ENCODE peak calls at places on chromosome 19, in five cellular contexts. X, O, E, F and Q are unnamed samples.
A peak's percentile ranks its signal among the peaks of the same experiment; 100 is the strongest.

GRCh38 chr19:29329460-29330134 is 116.6 kb upstream of the UQCRFS1 start:
- DNase-seq in O (peak; percentile 81), X (peak; percentile 54), E (no peak), F (no peak), Q (peak; percentile 83)

GRCh38 chr19:31334101-31334848 is 15.0 kb downstream of the TSHZ3 start:
- DNase-seq in O (no peak), E (peak; percentile 74), F (no peak), X (no peak), Q (no peak)

GRCh38 chr19:56750658-56751057 is 79.1 kb upstream of the ZNF835 start:
- DNase-seq in F (no peak), O (no peak), E (no peak), X (no peak), Q (no peak)

GRCh38 chr19:44657211-44657921 is 13.7 kb downstream of the PVR start:
- DNase-seq in F (peak; percentile 46), X (peak; percentile 61), O (peak; percentile 86), E (peak; percentile 68), Q (peak; percentile 88)

GRCh38 chr19:15014579-15014978 is 34.7 kb upstream of the CASP14 start:
- DNase-seq in E (no peak), F (no peak), O (peak; percentile 39), X (no peak), Q (peak; percentile 1)

GRCh38 chr19:43207991-43208390 is 2.6 kb upstream of the PSG4 start:
- DNase-seq in E (no peak), O (no peak), F (no peak), X (no peak), Q (no peak)

GRCh38 chr19:18460313-18460712 is 22.4 kb upstream of the ISYNA1 start:
- DNase-seq in E (peak; percentile 86), F (peak; percentile 97), X (no peak), O (no peak), Q (no peak)

GRCh38 chr19:31770220-31770619 is 421.0 kb upstream of the TSHZ3 start:
- DNase-seq in E (no peak), F (no peak), X (no peak), O (no peak), Q (no peak)

GRCh38 chr19:46579286-46579944 is 21.7 kb upstream of the CALM3 start:
- DNase-seq in O (peak; percentile 54), F (no peak), E (no peak), X (peak; percentile 14), Q (peak; percentile 59)

GRCh38 chr19:32406161-32407003 is 812 bp downstream of the DPY19L3 start:
- DNase-seq in E (no peak), O (no peak), X (no peak), F (peak; percentile 40), Q (no peak)

DNA sequence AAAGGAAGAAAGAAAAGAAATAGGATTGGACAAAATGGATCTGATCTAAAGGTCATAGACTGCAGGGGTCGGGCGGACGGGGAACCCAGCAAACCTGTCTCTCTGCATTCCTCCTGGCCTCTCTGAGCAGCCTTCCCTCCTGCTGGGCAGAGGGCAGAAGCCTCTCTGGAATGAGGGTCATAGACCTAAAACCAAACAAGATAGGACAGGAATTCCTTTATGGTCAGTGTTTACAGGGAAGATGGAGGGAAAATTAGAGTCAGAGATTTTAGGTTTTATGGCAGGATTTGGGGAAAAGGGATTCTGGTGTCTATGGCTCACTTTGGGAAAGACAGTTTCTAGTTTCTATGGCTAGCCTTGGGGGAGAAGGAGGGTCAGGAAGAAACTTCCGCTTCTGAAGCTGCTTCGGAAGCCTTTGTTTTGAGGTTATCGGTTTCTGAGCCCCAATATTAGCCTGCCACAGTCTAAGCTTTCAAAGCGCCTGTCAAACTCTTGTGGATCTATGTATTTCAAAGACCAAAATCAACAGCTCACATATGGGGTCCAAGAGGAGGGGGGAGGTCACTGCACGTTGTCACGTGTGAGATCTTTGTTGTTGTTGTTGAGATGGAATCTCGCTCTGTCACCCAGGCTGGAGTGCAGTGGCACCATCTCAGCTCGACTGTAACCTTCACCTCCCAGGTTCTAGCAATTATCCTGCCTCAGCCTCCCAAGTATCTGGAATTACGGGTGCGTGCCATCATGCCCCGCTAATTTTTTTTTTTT is 18.9 kb upstream of the DPRX start:
- DNase-seq in O (peak; percentile 89), X (no peak), E (no peak), F (peak; percentile 97), Q (peak; percentile 97)
- H3K18ac ChIP-seq in O (peak overlapping the region; percentile 55), X (no peak overlapping the region), E (no peak overlapping the region), F (peak overlapping the region; percentile 94), Q (no peak overlapping the region)

GRCh38 chr19:47848871-47849473 is 10.1 kb upstream of the TPRX2 start:
- DNase-seq in O (peak; percentile 79), E (no peak), X (peak; percentile 80), F (no peak), Q (peak; percentile 90)
- H3K18ac ChIP-seq in O (peak overlapping the region; percentile 36), E (no peak overlapping the region), X (peak overlapping the region; percentile 49), F (no peak overlapping the region), Q (no peak overlapping the region)

GRCh38 chr19:38304352-38304865 is 358 bp downstream of the C19orf33 start:
- DNase-seq in X (no peak), O (no peak), F (no peak), E (no peak), Q (peak; percentile 19)

GRCh38 chr19:38293281-38293680 is 10.8 kb upstream of the C19orf33 start:
- DNase-seq in O (no peak), X (no peak), F (no peak), E (no peak), Q (no peak)

GRCh38 chr19:38303517-38304351 is at the start of gene C19orf33:
- DNase-seq in E (no peak), F (peak; percentile 55), O (peak; percentile 85), X (no peak), Q (peak; percentile 71)

GRCh38 chr19:38294090-38294489 is 10.0 kb upstream of the C19orf33 start:
- DNase-seq in X (no peak), O (no peak), E (no peak), F (no peak), Q (no peak)

DNA sequence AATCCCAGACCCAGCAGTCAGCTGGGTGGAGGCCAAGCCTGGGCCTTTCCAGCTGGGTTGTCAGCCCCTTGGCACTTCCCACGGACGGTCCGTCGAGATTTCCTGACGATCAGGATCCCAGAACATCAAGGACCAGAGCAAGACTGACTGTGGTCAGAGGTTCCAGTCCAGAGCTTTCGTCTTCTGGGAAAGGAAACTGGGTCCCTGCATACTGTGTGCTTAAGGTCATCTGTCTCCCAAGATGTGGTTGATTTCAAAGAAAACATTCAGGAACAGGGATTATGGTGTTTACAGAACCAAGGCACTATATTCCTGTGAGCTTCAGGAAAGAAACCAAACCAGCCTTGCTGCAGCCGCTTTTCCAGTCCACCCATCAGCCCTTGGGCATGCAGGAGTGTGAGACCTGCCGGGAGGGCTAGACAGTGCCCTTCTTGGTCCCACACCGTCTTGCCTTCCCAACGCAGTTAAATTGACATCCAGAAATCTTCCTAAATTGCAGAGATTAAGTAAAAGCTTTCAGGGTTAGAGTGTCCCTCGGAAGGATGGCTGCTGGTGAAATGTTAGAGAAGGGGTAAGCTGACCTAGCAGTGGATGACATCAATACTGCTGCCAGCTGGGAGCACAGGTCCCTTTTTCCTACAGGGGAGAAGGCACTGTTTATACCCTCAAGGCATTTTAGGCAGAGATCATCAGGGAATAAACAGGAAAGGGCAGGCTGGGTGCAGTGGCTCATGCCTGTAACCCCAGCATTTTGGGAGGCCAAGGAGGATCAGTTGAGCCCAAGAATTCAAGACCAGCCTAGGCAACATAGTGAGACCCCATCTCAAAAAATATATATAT is 5.0 kb upstream of the C19orf33 start:
- DNase-seq in O (no peak), E (peak; percentile 64), F (no peak), X (no peak), Q (no peak)
- H3K18ac ChIP-seq in O (no peak overlapping the region), E (peak overlapping the region; percentile 18), F (no peak overlapping the region), X (no peak overlapping the region), Q (no peak overlapping the region)

DNA sequence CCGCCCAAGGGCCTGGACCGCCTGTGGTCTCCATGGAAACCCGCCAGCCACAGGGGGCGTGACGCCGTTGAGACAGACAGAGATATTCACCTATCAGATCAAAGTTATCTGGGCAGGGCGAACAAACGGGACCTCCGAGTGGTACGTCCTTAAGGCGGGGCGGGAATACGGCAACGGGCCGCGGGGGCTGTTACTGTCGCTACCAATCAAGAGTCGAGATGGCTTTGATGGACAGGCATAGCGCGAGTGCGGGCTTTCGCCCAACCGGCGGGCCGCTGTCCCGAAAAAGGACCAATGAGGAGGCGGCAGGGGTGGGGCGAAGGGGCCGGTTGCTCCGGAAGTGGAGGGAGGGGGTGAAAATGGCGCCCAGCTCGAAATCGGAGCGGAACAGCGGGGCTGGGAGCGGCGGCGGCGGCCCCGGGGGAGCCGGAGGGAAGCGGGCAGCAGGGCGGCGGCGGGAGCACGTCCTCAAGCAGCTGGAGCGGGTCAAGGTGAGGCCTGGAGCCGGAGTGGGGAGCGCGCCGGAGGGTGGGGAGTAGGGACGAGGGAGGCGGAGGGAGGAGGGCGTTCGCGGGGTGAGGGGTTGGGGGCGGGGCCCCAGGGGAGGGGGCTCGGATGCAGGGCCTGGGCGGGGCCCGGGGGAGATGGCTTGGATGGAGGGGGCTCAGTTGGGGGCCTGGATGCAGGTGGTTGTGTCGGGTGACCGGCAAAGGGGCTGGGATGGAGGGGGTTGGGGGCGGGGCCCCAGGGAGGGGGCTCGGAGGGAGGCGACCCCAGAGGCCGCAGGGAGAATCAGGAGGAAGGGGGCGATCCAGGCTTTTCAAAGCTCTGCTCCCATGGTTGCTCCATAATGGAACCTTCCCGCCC is at the start of gene DCAF15:
- DNase-seq in E (peak; percentile 99), F (peak; percentile 100), X (peak; percentile 99), O (peak; percentile 100), Q (peak; percentile 100)
- H3K18ac ChIP-seq in E (no peak within 1 kb of the TSS), F (peak within 1 kb of the TSS; percentile 100), X (peak within 1 kb of the TSS; percentile 100), O (peak within 1 kb of the TSS; percentile 100), Q (peak within 1 kb of the TSS; percentile 88)

DNA sequence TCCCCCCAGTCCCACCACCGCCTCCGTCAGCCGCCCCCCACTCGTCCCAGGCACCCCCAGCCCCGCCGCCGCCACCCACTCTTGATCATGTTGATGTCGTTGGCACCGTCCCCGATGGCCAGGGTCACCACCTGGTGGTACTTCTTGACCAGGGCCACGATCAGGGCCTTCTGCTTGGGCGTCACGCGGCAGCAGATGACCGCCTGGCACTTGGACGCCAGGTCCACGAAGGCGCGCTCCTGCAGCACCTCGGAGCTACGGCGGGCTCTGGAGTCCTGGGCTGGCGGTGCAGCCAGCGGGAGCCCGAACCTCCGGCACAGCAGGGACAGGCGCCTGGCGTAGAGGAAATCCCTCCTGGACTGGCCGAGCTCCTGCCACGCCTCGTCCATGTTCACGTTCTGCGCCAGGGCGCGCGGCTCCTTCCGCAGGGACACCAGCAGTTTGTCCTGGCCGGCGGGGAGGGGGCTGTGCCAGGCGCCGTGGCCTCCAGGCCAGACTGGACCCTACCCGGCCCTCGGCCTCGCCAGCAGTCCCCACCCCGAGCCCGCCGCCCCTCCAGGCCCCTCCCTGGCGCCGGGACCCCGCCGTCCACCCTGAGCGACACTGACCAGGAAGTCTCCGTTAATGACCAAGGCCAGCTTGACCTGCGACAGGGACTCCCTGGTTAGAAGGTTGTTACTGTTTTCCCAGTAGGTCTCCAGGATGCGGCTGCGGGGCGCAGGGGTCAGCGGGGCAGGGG is 22.6 kb downstream of the ATP8B3 start:
- DNase-seq in F (no peak), O (no peak), X (no peak), E (no peak), Q (no peak)
- H3K18ac ChIP-seq in F (no peak overlapping the region), O (no peak overlapping the region), X (peak overlapping the region; percentile 83), E (no peak overlapping the region), Q (no peak overlapping the region)

GRCh38 chr19:11203194-11204075 is 6.1 kb upstream of the KANK2 start:
- DNase-seq in X (peak; percentile 53), O (peak; percentile 79), E (peak; percentile 71), F (peak; percentile 15), Q (peak; percentile 68)

GRCh38 chr19:11200931-11201330 is 3.6 kb upstream of the KANK2 start:
- DNase-seq in F (no peak), E (no peak), O (no peak), X (no peak), Q (no peak)

GRCh38 chr19:11201791-11202190 is 4.4 kb upstream of the KANK2 start:
- DNase-seq in E (no peak), O (no peak), X (no peak), F (no peak), Q (no peak)

GRCh38 chr19:11204076-11204602 is 6.8 kb upstream of the KANK2 start:
- DNase-seq in X (no peak), E (no peak), F (no peak), O (no peak), Q (no peak)

GRCh38 chr19:11202488-11203193 is 5.3 kb upstream of the KANK2 start:
- DNase-seq in O (no peak), F (no peak), E (no peak), X (no peak), Q (no peak)
- H3K18ac ChIP-seq in O (no peak overlapping the region), F (no peak overlapping the region), E (peak overlapping the region; percentile 85), X (no peak overlapping the region), Q (no peak overlapping the region)